ENCODE peak calls at places on chromosomes 1 and 21, in seven cellular contexts. One of them, this sample, is unnamed.

GRCh38 chr1:165068716-165069115 is 287.8 kb downstream of the LMX1A start:
- DNase-seq in HCT116: no peak
- DNase-seq in H1: no peak
- DNase-seq in GM12878: no peak
- DNase-seq in K562: no peak
- DNase-seq in HepG2: no peak
- DNase-seq in SK-N-SH: no peak
- DNase-seq in this sample: no peak

GRCh38 chr1:118159578-118159977 is 25.4 kb downstream of the SPAG17 start:
- DNase-seq in HCT116: no peak
- DNase-seq in H1: no peak
- DNase-seq in GM12878: no peak
- DNase-seq in K562: no peak
- DNase-seq in HepG2: no peak
- DNase-seq in SK-N-SH: no peak
- DNase-seq in this sample: no peak

GRCh38 chr1:48532976-48533375 is 61.0 kb upstream of the SPATA6 start:
- DNase-seq in HCT116: no peak
- DNase-seq in H1: no peak
- DNase-seq in GM12878: no peak
- DNase-seq in K562: no peak
- DNase-seq in HepG2: no peak
- DNase-seq in SK-N-SH: no peak
- DNase-seq in this sample: no peak

GRCh38 chr1:83860506-83861221 is 138.3 kb downstream of the TTLL7 start:
- DNase-seq in HCT116: peak
- DNase-seq in H1: peak
- DNase-seq in GM12878: no peak
- DNase-seq in K562: peak
- DNase-seq in HepG2: peak
- DNase-seq in SK-N-SH: no peak
- DNase-seq in this sample: peak

GRCh38 chr1:155272466-155273133 is 704 bp downstream of the CLK2 start:
- DNase-seq in HCT116: no peak
- DNase-seq in H1: no peak
- DNase-seq in GM12878: no peak
- DNase-seq in K562: peak
- DNase-seq in HepG2: peak
- DNase-seq in SK-N-SH: peak
- DNase-seq in this sample: no peak

GRCh38 chr1:108712605-108713150 is at the start of gene FNDC7:
- DNase-seq in HCT116: no peak
- DNase-seq in H1: peak
- DNase-seq in GM12878: no peak
- DNase-seq in K562: no peak
- DNase-seq in HepG2: no peak
- DNase-seq in SK-N-SH: no peak
- DNase-seq in this sample: no peak

GRCh38 chr1:26912147-26912490 is 1.7 kb downstream of the NR0B2 start:
- DNase-seq in HCT116: no peak
- DNase-seq in H1: no peak
- DNase-seq in GM12878: no peak
- DNase-seq in K562: no peak
- DNase-seq in HepG2: no peak
- DNase-seq in SK-N-SH: no peak
- DNase-seq in this sample: no peak

GRCh38 chr1:110634455-110635281 is 28.5 kb upstream of the KCNA2 start:
- DNase-seq in HCT116: no peak
- DNase-seq in H1: no peak
- DNase-seq in GM12878: peak
- DNase-seq in K562: no peak
- DNase-seq in HepG2: no peak
- DNase-seq in SK-N-SH: no peak
- DNase-seq in this sample: no peak

GRCh38 chr21:34126269-34126668 is 52.9 kb downstream of the MRPS6 start:
- DNase-seq in HCT116: no peak
- DNase-seq in H1: no peak
- DNase-seq in GM12878: no peak
- DNase-seq in K562: no peak
- DNase-seq in HepG2: no peak
- DNase-seq in SK-N-SH: no peak
- DNase-seq in this sample: no peak

GRCh38 chr21:27572681-27573080 is 605.8 kb upstream of the ADAMTS5 start:
- DNase-seq in HCT116: no peak
- DNase-seq in H1: no peak
- DNase-seq in GM12878: no peak
- DNase-seq in K562: no peak
- DNase-seq in HepG2: no peak
- DNase-seq in SK-N-SH: no peak
- DNase-seq in this sample: no peak

GRCh38 chr1:41322835-41323234 is 38.4 kb upstream of the FOXO6 start:
- DNase-seq in HCT116: no peak
- DNase-seq in H1: peak
- DNase-seq in GM12878: no peak
- DNase-seq in K562: peak
- DNase-seq in HepG2: peak
- DNase-seq in SK-N-SH: peak
- DNase-seq in this sample: peak

GRCh38 chr1:215433237-215433636 is 133.9 kb upstream of the KCTD3 start:
- DNase-seq in HCT116: no peak
- DNase-seq in H1: no peak
- DNase-seq in GM12878: no peak
- DNase-seq in K562: no peak
- DNase-seq in HepG2: no peak
- DNase-seq in SK-N-SH: no peak
- DNase-seq in this sample: no peak

GRCh38 chr1:44300882-44301281 is 54.2 kb downstream of the ERI3 start:
- DNase-seq in HCT116: no peak
- DNase-seq in H1: no peak
- DNase-seq in GM12878: no peak
- DNase-seq in K562: no peak
- DNase-seq in HepG2: no peak
- DNase-seq in SK-N-SH: no peak
- DNase-seq in this sample: no peak

GRCh38 chr21:27070881-27071670 is 104.2 kb upstream of the ADAMTS5 start:
- DNase-seq in HCT116: no peak
- DNase-seq in H1: no peak
- DNase-seq in GM12878: no peak
- DNase-seq in K562: no peak
- DNase-seq in HepG2: no peak
- DNase-seq in SK-N-SH: no peak
- DNase-seq in this sample: no peak

GRCh38 chr21:41764558-41765392 is 2.1 kb downstream of the RIPK4 start:
- DNase-seq in HCT116: no peak
- DNase-seq in H1: no peak
- DNase-seq in GM12878: no peak
- DNase-seq in K562: no peak
- DNase-seq in HepG2: peak
- DNase-seq in SK-N-SH: no peak
- DNase-seq in this sample: no peak

GRCh38 chr1:89890085-89890754 is 69.4 kb downstream of the LRRC8D start:
- DNase-seq in HCT116: peak
- DNase-seq in H1: no peak
- DNase-seq in GM12878: no peak
- DNase-seq in K562: peak
- DNase-seq in HepG2: no peak
- DNase-seq in SK-N-SH: no peak
- DNase-seq in this sample: peak

GRCh38 chr1:68213843-68214242 is 18.5 kb downstream of the WLS start:
- DNase-seq in HCT116: no peak
- DNase-seq in H1: no peak
- DNase-seq in GM12878: no peak
- DNase-seq in K562: no peak
- DNase-seq in HepG2: peak
- DNase-seq in SK-N-SH: peak
- DNase-seq in this sample: no peak

GRCh38 chr1:13960376-13960987 is 260.5 kb downstream of the PRDM2 start:
- DNase-seq in HCT116: peak
- DNase-seq in H1: peak
- DNase-seq in GM12878: peak
- DNase-seq in K562: peak
- DNase-seq in HepG2: peak
- DNase-seq in SK-N-SH: peak
- DNase-seq in this sample: peak

GRCh38 chr1:241610056-241610815 is 29.9 kb downstream of the CHML start:
- DNase-seq in HCT116: no peak
- DNase-seq in H1: no peak
- DNase-seq in GM12878: no peak
- DNase-seq in K562: peak
- DNase-seq in HepG2: peak
- DNase-seq in SK-N-SH: peak
- DNase-seq in this sample: no peak

GRCh38 chr1:165539908-165540307 is 3.9 kb upstream of the LRRC52 start:
- DNase-seq in HCT116: no peak
- DNase-seq in H1: no peak
- DNase-seq in GM12878: no peak
- DNase-seq in K562: no peak
- DNase-seq in HepG2: no peak
- DNase-seq in SK-N-SH: no peak
- DNase-seq in this sample: no peak

GRCh38 chr21:45152265-45152746 is 77.9 kb downstream of the ADARB1 start:
- DNase-seq in HCT116: no peak
- DNase-seq in H1: peak
- DNase-seq in GM12878: no peak
- DNase-seq in K562: peak
- DNase-seq in HepG2: no peak
- DNase-seq in SK-N-SH: no peak
- DNase-seq in this sample: no peak

GRCh38 chr1:30966690-30967369 is 58.3 kb upstream of the SDC3 start:
- DNase-seq in HCT116: no peak
- DNase-seq in H1: no peak
- DNase-seq in GM12878: no peak
- DNase-seq in K562: peak
- DNase-seq in HepG2: peak
- DNase-seq in SK-N-SH: peak
- DNase-seq in this sample: no peak

GRCh38 chr1:19577001-19577400 is 67.1 kb upstream of the NBL1 start:
- DNase-seq in HCT116: no peak
- DNase-seq in H1: no peak
- DNase-seq in GM12878: no peak
- DNase-seq in K562: no peak
- DNase-seq in HepG2: no peak
- DNase-seq in SK-N-SH: no peak
- DNase-seq in this sample: no peak

GRCh38 chr1:203682401-203683383 is 56.1 kb downstream of the ATP2B4 start:
- DNase-seq in HCT116: peak
- DNase-seq in H1: no peak
- DNase-seq in GM12878: no peak
- DNase-seq in K562: peak
- DNase-seq in HepG2: peak
- DNase-seq in SK-N-SH: no peak
- DNase-seq in this sample: no peak

GRCh38 chr1:32969556-32969955 is 4.9 kb upstream of the RNF19B start:
- DNase-seq in HCT116: no peak
- DNase-seq in H1: no peak
- DNase-seq in GM12878: no peak
- DNase-seq in K562: no peak
- DNase-seq in HepG2: no peak
- DNase-seq in SK-N-SH: no peak
- DNase-seq in this sample: peak

DNA sequence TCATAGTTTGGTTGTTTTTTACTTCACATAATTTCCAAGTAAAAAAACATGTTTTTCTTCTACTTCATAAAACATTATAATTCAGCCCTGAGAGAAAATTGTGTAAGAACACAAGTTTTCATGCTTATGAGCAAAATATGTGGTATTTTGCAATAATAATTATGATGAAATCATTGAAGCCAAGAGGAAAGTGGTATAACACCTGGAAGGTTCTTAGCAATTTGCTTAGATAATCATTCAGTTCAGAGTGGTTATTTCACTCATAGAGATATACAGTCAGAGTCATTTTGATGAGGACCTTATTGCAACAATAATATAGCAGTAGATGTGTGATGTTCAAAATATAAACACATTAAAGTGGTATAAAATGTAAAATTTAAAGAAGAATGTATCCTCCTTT is 94.5 kb downstream of the PLPPR4 start:
- DNase-seq in HCT116: no peak
- DNase-seq in H1: no peak
- DNase-seq in GM12878: no peak
- DNase-seq in K562: no peak
- DNase-seq in HepG2: no peak
- DNase-seq in SK-N-SH: no peak
- DNase-seq in this sample: no peak
- TF ChIP-seq JUND in HCT116: no peak
- TF ChIP-seq JUND in H1: no peak
- TF ChIP-seq JUND in GM12878: no peak
- TF ChIP-seq JUND in K562: no peak
- TF ChIP-seq JUND in HepG2: no peak
- TF ChIP-seq JUND in SK-N-SH: no peak
- TF ChIP-seq JUND in this sample: no peak

DNA sequence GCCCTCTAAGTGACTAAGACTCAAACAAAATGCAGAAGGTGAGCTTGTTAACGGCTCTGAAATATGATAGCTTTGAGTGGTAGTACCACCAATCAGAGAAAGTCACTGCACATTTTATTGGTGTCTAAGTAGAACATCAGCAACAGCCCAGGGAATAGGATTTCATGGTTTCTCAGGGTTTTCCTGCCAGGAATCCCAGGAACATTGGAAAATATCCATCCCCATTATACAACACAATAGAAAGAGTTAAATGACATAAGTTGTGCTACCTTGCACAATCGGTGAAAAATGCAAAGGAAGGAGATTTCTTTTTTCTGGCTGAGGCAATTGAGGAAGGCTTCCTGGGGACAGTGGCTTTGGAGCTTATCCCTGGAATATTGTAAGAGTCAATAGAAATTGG is 283.1 kb downstream of the HLX start:
- DNase-seq in HCT116: no peak
- DNase-seq in H1: no peak
- DNase-seq in GM12878: no peak
- DNase-seq in K562: no peak
- DNase-seq in HepG2: no peak
- DNase-seq in SK-N-SH: no peak
- DNase-seq in this sample: no peak
- TF ChIP-seq JUND in HCT116: no peak
- TF ChIP-seq JUND in H1: no peak
- TF ChIP-seq JUND in GM12878: no peak
- TF ChIP-seq JUND in K562: no peak
- TF ChIP-seq JUND in HepG2: no peak
- TF ChIP-seq JUND in SK-N-SH: no peak
- TF ChIP-seq JUND in this sample: no peak

DNA sequence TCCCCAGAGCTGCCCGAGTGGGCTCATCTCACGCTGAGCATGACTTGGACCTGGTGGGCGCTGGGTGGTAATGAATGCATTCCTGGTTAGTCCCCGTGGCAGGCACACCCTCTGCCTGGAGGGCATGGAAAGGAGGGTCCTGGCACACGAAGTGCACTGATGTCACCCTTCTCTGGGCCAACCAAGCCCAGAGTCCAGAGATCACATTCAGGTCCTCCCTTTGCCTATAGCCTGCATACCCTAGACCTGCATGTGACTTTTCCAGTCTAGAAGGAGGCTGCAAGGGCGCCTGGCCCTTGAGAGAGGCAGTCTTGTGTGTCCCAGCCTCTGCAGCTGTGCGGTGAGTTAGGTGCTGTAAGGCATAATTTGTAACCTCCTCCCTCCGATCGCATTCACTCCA is 22.1 kb downstream of the PADI2 start:
- DNase-seq in HCT116: no peak
- DNase-seq in H1: no peak
- DNase-seq in GM12878: no peak
- DNase-seq in K562: no peak
- DNase-seq in HepG2: no peak
- DNase-seq in SK-N-SH: no peak
- DNase-seq in this sample: no peak
- TF ChIP-seq JUND in HCT116: no peak
- TF ChIP-seq JUND in H1: no peak
- TF ChIP-seq JUND in GM12878: no peak
- TF ChIP-seq JUND in K562: no peak
- TF ChIP-seq JUND in HepG2: no peak
- TF ChIP-seq JUND in SK-N-SH: no peak
- TF ChIP-seq JUND in this sample: no peak

GRCh38 chr1:39995973-39996393 is 41.0 kb downstream of the MFSD2A start:
- DNase-seq in HCT116: no peak
- DNase-seq in H1: no peak
- DNase-seq in GM12878: peak
- DNase-seq in K562: no peak
- DNase-seq in HepG2: no peak
- DNase-seq in SK-N-SH: no peak
- DNase-seq in this sample: no peak
- TF ChIP-seq JUND in HCT116: no peak
- TF ChIP-seq JUND in H1: no peak
- TF ChIP-seq JUND in GM12878: no peak
- TF ChIP-seq JUND in K562: no peak
- TF ChIP-seq JUND in HepG2: no peak
- TF ChIP-seq JUND in SK-N-SH: no peak
- TF ChIP-seq JUND in this sample: no peak

This sample was measured in T47D.